ENCODE peak calls at places on chromosomes 11 and 22, in five cellular contexts. T, Z, A, P and L are unnamed samples. For H3K27me3 and H3K36me3, the result is how much of the 10 kb centered on the place peaks cover.

GRCh38 chr11:114053406-114053805 is 6.1 kb upstream of the ZBTB16 start:
- DNase-seq in P (no peak), A (no peak), Z (no peak), T (no peak), L (no peak)

GRCh38 chr11:7062534-7062933 is 26.3 kb upstream of the RBMXL2 start:
- DNase-seq in T (no peak), A (no peak), P (no peak), Z (no peak), L (no peak)

GRCh38 chr22:37610480-37611148 is 2.0 kb downstream of the GGA1 start:
- DNase-seq in T (no peak), A (peak), Z (peak), P (no peak), L (no peak)

GRCh38 chr11:67381244-67381972 is 8.0 kb upstream of the CLCF1 start:
- DNase-seq in A (peak), Z (no peak), T (no peak), P (no peak), L (no peak)

GRCh38 chr22:40289991-40290459 is 56.3 kb upstream of the ADSL start:
- DNase-seq in A (no peak), T (no peak), Z (peak), P (peak), L (no peak)

GRCh38 chr22:44423556-44423955 is 74.5 kb downstream of the RTL6 start:
- DNase-seq in A (no peak), P (no peak), T (no peak), Z (peak), L (peak)

GRCh38 chr11:2355000-2355644 is 22.0 kb upstream of the CD81 start:
- DNase-seq in T (peak), P (peak), A (no peak), Z (no peak), L (no peak)

GRCh38 chr11:19493446-19493845 is 219.2 kb upstream of the NAV2 start:
- DNase-seq in T (no peak), A (no peak), Z (no peak), P (no peak), L (no peak)

GRCh38 chr11:45852018-45852711 is 4.9 kb downstream of the CRY2 start:
- DNase-seq in Z (no peak), T (no peak), A (no peak), P (no peak), L (peak)

GRCh38 chr11:62680825-62681240 is 2.0 kb upstream of the UBXN1 start:
- DNase-seq in Z (no peak), T (peak), A (no peak), P (peak), L (peak)

GRCh38 chr11:20597137-20597923 is 2.1 kb upstream of the SLC6A5 start:
- DNase-seq in Z (no peak), A (no peak), T (no peak), P (no peak), L (peak)

GRCh38 chr22:47600281-47600680 is 837.8 kb downstream of the TBC1D22A start:
- DNase-seq in A (no peak), P (no peak), T (no peak), Z (no peak), L (no peak)

GRCh38 chr11:122698390-122698789 is 42.9 kb downstream of the UBASH3B start:
- DNase-seq in A (no peak), T (no peak), P (no peak), Z (no peak), L (no peak)

GRCh38 chr11:67062526-67063373 is 6.1 kb downstream of the RHOD start:
- DNase-seq in T (peak), Z (no peak), P (no peak), A (no peak), L (no peak)

GRCh38 chr11:3992964-3993363 is 101.6 kb upstream of the RRM1 start:
- DNase-seq in A (no peak), P (no peak), Z (no peak), T (no peak), L (no peak)

GRCh38 chr11:14384338-14384737 is 25.4 kb upstream of the RRAS2 start:
- DNase-seq in Z (no peak), P (peak), T (no peak), A (no peak), L (no peak)

GRCh38 chr11:19101803-19102520 is 15.0 kb upstream of the ZDHHC13 start:
- DNase-seq in P (peak), Z (no peak), A (no peak), T (peak), L (no peak)

GRCh38 chr22:27749597-27750225 is 51.8 kb downstream of the MN1 start:
- DNase-seq in T (peak), P (peak), A (peak), Z (peak), L (peak)

GRCh38 chr22:43090130-43090789 is 1.1 kb upstream of the TTLL1 start:
- DNase-seq in A (peak), P (peak), Z (peak), T (peak), L (peak)

GRCh38 chr11:30314625-30315024 is 8.3 kb upstream of the ARL14EP start:
- DNase-seq in P (peak), T (peak), A (no peak), Z (no peak), L (no peak)

GRCh38 chr11:61828629-61829407 is 718 bp downstream of the FADS2 start:
- DNase-seq in A (peak), T (peak), Z (peak), P (peak), L (peak)

GRCh38 chr11:117830674-117831351 is 6.3 kb upstream of the FXYD2 start:
- DNase-seq in A (no peak), P (no peak), Z (no peak), T (no peak), L (peak)

GRCh38 chr22:42068351-42068730 is 2.3 kb downstream of the NAGA start:
- DNase-seq in A (no peak), T (no peak), P (no peak), Z (no peak), L (no peak)

GRCh38 chr22:27318516-27318915 is 483.0 kb downstream of the MN1 start:
- DNase-seq in Z (no peak), T (peak), P (peak), A (no peak), L (no peak)

DNA sequence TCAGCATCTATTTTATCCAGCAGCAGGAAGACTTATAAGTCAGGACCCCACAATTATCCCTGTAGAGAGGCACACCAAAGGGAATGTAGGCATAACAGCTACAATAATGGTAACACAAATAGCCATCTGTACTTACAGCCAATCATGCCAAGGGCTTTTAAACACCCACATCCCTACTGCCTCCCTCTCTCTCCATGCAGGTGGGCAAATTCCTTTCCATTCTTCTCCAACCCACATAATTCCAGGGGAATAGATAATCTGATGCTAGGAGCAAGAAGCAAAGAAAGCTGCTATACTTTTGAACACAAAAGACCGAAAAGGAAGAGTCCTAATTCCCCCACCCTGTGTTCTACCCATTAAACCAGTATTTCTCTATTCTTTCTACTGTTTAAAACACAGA is 46.7 kb downstream of the RBFOX2 start:
- DNase-seq in T (no peak), Z (no peak), A (no peak), P (no peak), L (no peak)
- H3K4me3 ChIP-seq in T (no peak), Z (no peak), A (no peak), P (no peak), L (no peak)

DNA sequence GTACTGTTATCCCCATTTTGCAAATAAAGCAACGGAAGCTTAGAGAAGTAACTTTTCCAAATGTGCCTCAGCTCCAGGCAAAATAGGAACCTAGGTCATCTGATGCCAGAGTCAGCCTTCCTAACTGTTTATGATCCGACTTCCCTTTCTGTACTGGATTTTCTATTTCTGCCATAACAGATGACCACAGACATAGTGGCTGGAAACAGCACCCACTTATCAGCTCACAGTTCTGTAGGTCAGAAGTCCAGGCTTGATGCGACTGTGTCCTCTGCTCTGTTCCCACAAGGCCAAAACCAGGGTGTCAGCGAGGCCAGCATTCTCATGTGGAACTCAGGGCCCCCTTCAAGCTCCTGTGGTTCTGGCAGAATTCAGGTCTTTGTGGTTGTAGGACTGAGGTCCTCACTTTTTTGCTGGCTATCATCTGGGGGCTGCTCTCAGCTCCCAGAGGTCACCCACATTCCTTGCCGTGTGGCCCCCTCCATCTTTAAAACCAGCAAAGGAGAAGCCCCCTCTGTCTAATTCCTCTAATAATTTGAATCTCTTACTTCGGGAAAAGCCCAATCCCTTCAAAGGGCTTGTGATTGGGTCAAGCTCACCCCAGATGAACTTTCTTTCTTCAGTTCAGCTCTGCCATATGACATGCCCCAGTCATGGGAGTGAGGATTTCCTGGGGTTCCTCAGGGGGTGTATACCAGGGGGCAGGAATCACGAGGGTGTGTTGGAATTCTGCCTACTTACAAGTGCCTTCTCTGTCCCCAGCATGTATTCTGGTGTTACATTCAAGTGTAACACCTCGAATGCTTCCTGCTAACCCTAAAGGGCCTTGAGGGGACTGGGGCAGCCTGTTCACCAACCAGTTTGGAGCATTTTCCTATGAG is 15.3 kb downstream of the KCNJ5 start:
- DNase-seq in T (no peak), P (no peak), A (peak), Z (no peak), L (no peak)
- H3K27me3 ChIP-seq in T (under half), P (half or more), A (under half), Z (under half), L (half or more)

GRCh38 chr11:75277211-75277805 is 36.7 kb downstream of the TPBGL start:
- DNase-seq in P (no peak), T (no peak), Z (no peak), A (peak), L (no peak)
- H3K36me3 ChIP-seq in P (half or more), T (under half), Z (half or more), A (under half), L (under half)

GRCh38 chr22:49533886-49534285 is 293.8 kb downstream of the BRD1 start:
- DNase-seq in Z (no peak), T (no peak), P (no peak), A (no peak), L (no peak)
- H3K4me3 ChIP-seq in Z (no peak), T (no peak), P (no peak), A (no peak), L (no peak)

DNA sequence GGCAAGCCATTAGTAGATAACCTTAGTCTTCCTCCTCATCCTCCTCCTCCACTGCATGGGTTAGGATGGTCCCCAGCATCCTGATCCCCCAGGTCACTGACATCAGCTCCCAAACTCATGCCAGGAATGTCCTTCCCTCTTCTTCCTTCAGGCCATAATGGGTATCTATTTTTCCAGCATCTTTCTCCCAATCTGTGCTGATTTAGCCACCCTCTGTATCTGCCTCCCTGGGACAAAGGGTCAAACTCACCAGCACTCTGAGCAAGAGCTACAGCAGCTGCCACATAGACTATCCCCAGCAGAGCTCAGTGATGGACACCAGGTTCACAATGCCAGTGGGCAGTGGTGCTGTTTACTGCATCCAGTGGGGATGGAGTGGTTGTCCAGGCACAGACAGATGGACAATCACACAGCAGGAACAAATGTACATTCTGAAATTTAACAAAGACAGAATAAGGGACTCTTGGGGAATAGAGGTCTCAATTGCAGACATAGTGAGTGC is 115.2 kb upstream of the TOP3B start:
- DNase-seq in T (no peak), P (no peak), A (no peak), Z (no peak), L (no peak)
- H3K27me3 ChIP-seq in T (under half), P (half or more), A (under half), Z (under half), L (half or more)

DNA sequence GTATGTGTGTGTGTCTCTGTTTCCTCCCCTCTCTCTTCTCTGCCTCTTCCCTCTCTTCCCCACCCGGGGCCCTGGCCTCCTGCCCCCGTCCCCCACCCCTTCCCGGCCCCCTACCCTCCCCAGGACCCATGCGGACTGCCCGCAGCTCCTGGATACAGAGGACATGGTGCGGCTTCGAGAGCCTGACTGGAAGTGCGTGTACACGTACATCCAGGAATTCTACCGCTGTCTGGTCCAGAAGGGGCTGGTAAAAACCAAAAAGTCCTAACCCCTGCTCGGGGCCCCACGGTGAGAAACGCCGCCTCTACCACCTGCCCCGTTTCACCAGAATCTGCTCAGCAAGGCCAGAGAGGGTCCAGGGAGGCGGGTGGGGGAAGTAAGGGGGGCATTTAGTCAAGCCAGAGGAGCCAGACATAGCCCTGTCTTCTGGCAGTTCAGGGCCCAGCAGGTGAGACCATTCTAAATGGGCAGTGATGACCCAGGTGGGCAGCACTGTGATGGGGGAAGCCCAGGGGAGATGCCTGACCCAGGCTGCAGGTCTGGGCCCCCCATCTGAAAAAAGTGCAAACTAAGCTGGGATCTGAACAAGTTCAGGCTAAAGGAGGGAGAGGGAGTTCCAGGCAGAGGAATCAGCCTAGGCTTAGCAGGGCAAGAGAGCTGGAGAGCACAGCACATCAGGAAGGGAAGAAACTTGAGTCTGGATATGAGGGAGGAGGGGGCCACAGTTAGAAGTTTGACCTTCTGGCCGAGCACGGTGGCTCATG is 6.4 kb downstream of the SELENOM start:
- DNase-seq in T (no peak), A (no peak), Z (no peak), P (no peak), L (no peak)
- H3K36me3 ChIP-seq in T (under half), A (under half), Z (half or more), P (half or more), L (under half)

GRCh38 chr11:27108809-27109208 is 68.2 kb downstream of the BBOX1 start:
- DNase-seq in P (no peak), A (no peak), Z (no peak), T (no peak), L (no peak)
- H3K4me3 ChIP-seq in P (no peak), A (no peak), Z (no peak), T (no peak), L (no peak)

GRCh38 chr11:69816671-69817070 is 2.5 kb downstream of the FGF3 start:
- DNase-seq in T (no peak), P (no peak), A (no peak), Z (no peak), L (peak)

GRCh38 chr11:69815973-69816372 is 3.2 kb downstream of the FGF3 start:
- DNase-seq in A (no peak), Z (no peak), T (no peak), P (no peak), L (peak)

GRCh38 chr11:69814411-69814810 is 4.8 kb downstream of the FGF3 start:
- DNase-seq in T (no peak), P (no peak), A (no peak), Z (no peak), L (no peak)

GRCh38 chr11:69813839-69814238 is 5.4 kb downstream of the FGF3 start:
- DNase-seq in A (no peak), Z (no peak), T (no peak), P (no peak), L (no peak)

GRCh38 chr11:69814902-69815301 is 4.3 kb downstream of the FGF3 start:
- DNase-seq in Z (no peak), P (no peak), T (no peak), A (no peak), L (no peak)
- H3K27me3 ChIP-seq in Z (half or more), P (half or more), T (under half), A (under half), L (half or more)

DNA sequence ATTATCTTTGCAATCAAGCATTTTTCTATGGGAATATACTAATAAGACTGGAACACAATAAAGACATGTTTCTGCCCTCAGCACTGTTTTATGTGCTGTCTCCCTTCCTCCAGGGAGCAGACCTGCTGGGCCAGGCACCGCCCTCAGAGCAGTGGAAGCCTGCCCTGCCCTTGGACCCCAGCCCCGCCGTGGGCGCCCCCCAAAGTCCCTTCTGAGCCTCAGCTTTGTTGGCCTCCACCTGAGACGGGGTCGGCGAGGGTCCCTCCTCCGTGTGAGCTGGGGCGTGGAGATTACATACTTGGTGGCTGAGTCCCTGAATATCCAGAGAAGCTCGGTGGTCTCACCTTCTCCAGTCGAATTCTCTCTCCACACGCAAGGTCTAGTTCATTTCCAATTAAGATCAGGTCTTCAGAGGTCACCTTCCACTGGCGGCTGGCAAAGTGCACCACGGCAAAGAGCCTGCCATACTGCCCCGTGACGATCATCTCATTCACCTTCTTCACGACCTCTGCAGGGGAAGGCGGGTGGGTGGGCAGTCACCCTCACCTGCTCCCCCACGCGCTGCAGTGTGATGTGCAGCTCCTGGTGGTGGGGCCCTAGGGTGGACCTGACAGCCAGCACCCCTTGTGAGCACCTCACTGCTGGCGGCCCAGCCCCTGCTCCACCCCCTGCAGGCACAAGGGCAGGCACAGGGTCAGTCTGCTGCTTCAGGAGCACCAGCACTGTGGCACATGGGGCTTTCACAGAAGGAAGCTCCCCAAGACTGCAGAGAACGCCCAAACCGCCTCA is 7.3 kb downstream of the MRPL21 start:
- DNase-seq in T (no peak), Z (no peak), P (no peak), A (no peak), L (no peak)
- H3K36me3 ChIP-seq in T (under half), Z (half or more), P (half or more), A (under half), L (under half)